ENCODE peak calls at places on chromosomes 1 and 21, in seven cellular contexts. C is HL-60, T is vagina, X is esophagus squamous epithelium, Y is H1, O is cardiac muscle cell, N is HCT116. B is an unnamed sample. For H3K27me3, the result is how much of the 10 kb centered on the place peaks cover.

GRCh38 chr1:185157599-185158469 is 867 bp downstream of the SWT1 start:
- DNase-seq in C (no peak), T (no peak), X (no peak), Y (no peak), O (peak), N (no peak), B (no peak)

GRCh38 chr1:244302889-244303609 is 148.7 kb downstream of the ADSS2 start:
- DNase-seq in C (no peak), T (no peak), X (no peak), Y (no peak), O (no peak), N (peak), B (no peak)

GRCh38 chr1:162319510-162320160 is 57.0 kb downstream of the SPATA46 start:
- DNase-seq in C (no peak), T (no peak), X (no peak), Y (no peak), O (no peak), N (no peak), B (no peak)

GRCh38 chr1:35666916-35667315 is 25.6 kb upstream of the PSMB2 start:
- DNase-seq in C (no peak), T (no peak), X (no peak), Y (no peak), O (no peak), N (no peak), B (no peak)

GRCh38 chr1:155064109-155064812 is 721 bp downstream of the EFNA4 start:
- DNase-seq in C (no peak), T (no peak), X (no peak), Y (no peak), O (peak), N (no peak), B (no peak)

GRCh38 chr1:44276901-44277300 is 63.6 kb downstream of the DMAP1 start:
- DNase-seq in C (no peak), T (no peak), X (no peak), Y (no peak), O (no peak), N (no peak), B (no peak)

GRCh38 chr1:6807782-6808181 is 22.5 kb downstream of the CAMTA1 start:
- DNase-seq in C (no peak), T (no peak), X (no peak), Y (no peak), O (no peak), N (no peak), B (no peak)

GRCh38 chr1:116825400-116825734 is 71.1 kb downstream of the CD2 start:
- DNase-seq in C (no peak), T (peak), X (no peak), Y (no peak), O (peak), N (no peak), B (no peak)

GRCh38 chr1:29541641-29542040 is 305.3 kb downstream of the PTPRU start:
- DNase-seq in C (no peak), T (no peak), X (no peak), Y (no peak), O (no peak), N (no peak), B (no peak)

GRCh38 chr1:209895709-209896108 is 42.3 kb upstream of the SYT14 start:
- DNase-seq in C (no peak), T (no peak), X (no peak), Y (no peak), O (no peak), N (no peak), B (no peak)

GRCh38 chr1:197774691-197775281 is 494 bp downstream of the DENND1B start:
- DNase-seq in C (no peak), T (no peak), X (no peak), Y (peak), O (peak), N (no peak), B (peak)

GRCh38 chr1:183544598-183545297 is 45.5 kb downstream of the NCF2 start:
- DNase-seq in C (no peak), T (no peak), X (no peak), Y (no peak), O (peak), N (no peak), B (no peak)

GRCh38 chr1:42933610-42934009 is 25.1 kb downstream of the SLC2A1 start:
- DNase-seq in C (no peak), T (no peak), X (no peak), Y (no peak), O (no peak), N (no peak), B (no peak)

GRCh38 chr1:108051625-108052382 is 86.8 kb upstream of the VAV3 start:
- DNase-seq in C (no peak), T (no peak), X (no peak), Y (no peak), O (peak), N (no peak), B (no peak)

GRCh38 chr1:15757575-15758401 is 807 bp upstream of the FBLIM1 start:
- DNase-seq in C (no peak), T (no peak), X (no peak), Y (peak), O (peak), N (no peak), B (no peak)

GRCh38 chr1:165383067-165383466 is 26.6 kb upstream of the LMX1A start:
- DNase-seq in C (no peak), T (peak), X (no peak), Y (no peak), O (no peak), N (no peak), B (no peak)

GRCh38 chr21:24025101-24025500 is 1582.2 kb downstream of the MRPL39 start:
- DNase-seq in C (no peak), T (no peak), X (no peak), Y (no peak), O (no peak), N (no peak), B (no peak)

GRCh38 chr21:21029159-21029558 is 30.9 kb downstream of the NCAM2 start:
- DNase-seq in C (peak), T (no peak), X (no peak), Y (no peak), O (no peak), N (no peak), B (no peak)

GRCh38 chr1:224696891-224697765 is 81.0 kb downstream of the CNIH3 start:
- DNase-seq in C (no peak), T (no peak), X (no peak), Y (no peak), O (no peak), N (no peak), B (no peak)

GRCh38 chr1:235009074-235009473 is 119.6 kb downstream of the TOMM20 start:
- DNase-seq in C (no peak), T (no peak), X (no peak), Y (no peak), O (no peak), N (no peak), B (no peak)

GRCh38 chr1:48107516-48107915 is 110.3 kb upstream of the TRABD2B start:
- DNase-seq in C (no peak), T (no peak), X (no peak), Y (no peak), O (no peak), N (no peak), B (no peak)

GRCh38 chr1:201850053-201850397 is 21.1 kb downstream of the IPO9 start:
- DNase-seq in C (no peak), T (no peak), X (no peak), Y (no peak), O (no peak), N (no peak), B (no peak)

GRCh38 chr1:172851077-172851476 is 192.2 kb downstream of the FASLG start:
- DNase-seq in C (no peak), T (no peak), X (no peak), Y (no peak), O (no peak), N (no peak), B (no peak)

GRCh38 chr1:145997156-145998023 is 1.0 kb upstream of the TXNIP start:
- DNase-seq in C (no peak), T (no peak), X (no peak), Y (no peak), O (no peak), N (no peak), B (peak)

GRCh38 chr21:45948576-45949141 is 32.9 kb upstream of the COL6A1 start:
- DNase-seq in C (no peak), T (no peak), X (no peak), Y (no peak), O (no peak), N (no peak), B (no peak)
- H3K27me3 ChIP-seq in C (under half), T (under half), X (under half), Y (under half), O (under half), N (under half), B (under half)

GRCh38 chr1:98386675-98387440 is 274.7 kb upstream of the SNX7 start:
- DNase-seq in C (no peak), T (no peak), X (no peak), Y (no peak), O (no peak), N (no peak), B (no peak)

GRCh38 chr1:98383341-98383740 is 278.2 kb upstream of the SNX7 start:
- DNase-seq in C (no peak), T (no peak), X (no peak), Y (no peak), O (no peak), N (no peak), B (no peak)

GRCh38 chr1:98387701-98388100 is 273.8 kb upstream of the SNX7 start:
- DNase-seq in C (no peak), T (no peak), X (no peak), Y (no peak), O (no peak), N (no peak), B (no peak)

GRCh38 chr1:98388431-98388830 is 273.1 kb upstream of the SNX7 start:
- DNase-seq in C (no peak), T (no peak), X (no peak), Y (no peak), O (no peak), N (no peak), B (no peak)

GRCh38 chr1:98385691-98386090 is 275.8 kb upstream of the SNX7 start:
- DNase-seq in C (no peak), T (no peak), X (no peak), Y (no peak), O (no peak), N (no peak), B (no peak)
- H3K27ac ChIP-seq in C (no peak), T (no peak), X (no peak), Y (no peak), O (no peak), N (no peak), B (no peak)

GRCh38 chr1:90722874-90723273 is 5.8 kb upstream of the BARHL2 start:
- DNase-seq in C (no peak), T (no peak), X (no peak), Y (no peak), O (no peak), N (no peak), B (no peak)

GRCh38 chr1:90725341-90725960 is 8.3 kb upstream of the BARHL2 start:
- DNase-seq in C (no peak), T (no peak), X (no peak), Y (peak), O (no peak), N (no peak), B (no peak)

GRCh38 chr1:90724926-90725325 is 7.8 kb upstream of the BARHL2 start:
- DNase-seq in C (no peak), T (no peak), X (no peak), Y (peak), O (no peak), N (no peak), B (no peak)

GRCh38 chr1:90724361-90724760 is 7.3 kb upstream of the BARHL2 start:
- DNase-seq in C (no peak), T (no peak), X (no peak), Y (peak), O (no peak), N (no peak), B (no peak)

DNA sequence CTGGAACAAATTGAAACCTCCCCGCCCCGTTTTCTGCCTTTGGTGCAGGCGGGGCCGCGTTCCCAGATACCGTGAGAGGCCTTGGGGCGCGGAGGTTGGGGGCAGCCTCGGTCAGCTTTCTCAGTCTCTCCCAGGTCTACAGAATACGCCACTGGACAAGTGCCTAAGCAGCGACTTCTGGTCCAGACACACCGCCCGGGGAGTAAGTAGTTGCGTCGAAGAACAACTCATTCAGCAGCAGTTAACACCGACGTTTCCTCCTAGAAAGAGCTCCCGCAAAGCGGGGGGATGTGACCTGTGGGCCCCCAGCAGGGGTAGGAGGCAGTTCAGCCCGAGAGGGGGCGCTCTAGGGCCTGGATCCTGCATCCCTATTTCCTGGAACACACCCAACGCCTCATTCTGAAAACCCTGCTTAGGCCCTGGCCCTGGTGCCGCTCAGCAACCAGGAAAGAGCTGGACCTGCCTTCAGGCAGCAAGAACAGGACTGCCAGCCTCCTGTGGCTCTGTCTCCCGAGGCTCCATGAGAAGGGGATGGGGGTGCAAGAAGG is 6.5 kb upstream of the BARHL2 start:
- DNase-seq in C (no peak), T (no peak), X (no peak), Y (peak), O (no peak), N (no peak), B (no peak)
- TF ChIP-seq CTCF in C (no peak), T (no peak), X (no peak), Y (peak), O (peak), N (no peak), B (no peak)

GRCh38 chr21:44636209-44637017 is 743 bp upstream of the KRTAP10-10 start:
- DNase-seq in C (no peak), T (peak), X (no peak), Y (no peak), O (no peak), N (no peak), B (no peak)

GRCh38 chr21:44630440-44630839 is 3.5 kb downstream of the KRTAP10-9 start:
- DNase-seq in C (no peak), T (no peak), X (no peak), Y (no peak), O (no peak), N (no peak), B (no peak)

GRCh38 chr21:44637018-44637850 is at the start of gene KRTAP10-10:
- DNase-seq in C (no peak), T (peak), X (no peak), Y (no peak), O (no peak), N (no peak), B (no peak)

GRCh38 chr21:44628707-44629391 is 2.0 kb downstream of the KRTAP10-9 start:
- DNase-seq in C (no peak), T (no peak), X (no peak), Y (no peak), O (peak), N (no peak), B (no peak)

GRCh38 chr21:44632067-44632466 is 5.1 kb upstream of the KRTAP10-10 start:
- DNase-seq in C (no peak), T (no peak), X (no peak), Y (no peak), O (no peak), N (no peak), B (no peak)
- H3K27me3 ChIP-seq in C (under half), T (under half), X (under half), Y (under half), O (under half), N (under half), B (under half)

GRCh38 chr1:61223140-61223539 is 140.8 kb downstream of the NFIA start:
- DNase-seq in C (no peak), T (no peak), X (no peak), Y (no peak), O (no peak), N (no peak), B (no peak)
- H3K27ac ChIP-seq in C (no peak), T (no peak), X (no peak), Y (no peak), O (no peak), N (no peak), B (no peak)

DNA sequence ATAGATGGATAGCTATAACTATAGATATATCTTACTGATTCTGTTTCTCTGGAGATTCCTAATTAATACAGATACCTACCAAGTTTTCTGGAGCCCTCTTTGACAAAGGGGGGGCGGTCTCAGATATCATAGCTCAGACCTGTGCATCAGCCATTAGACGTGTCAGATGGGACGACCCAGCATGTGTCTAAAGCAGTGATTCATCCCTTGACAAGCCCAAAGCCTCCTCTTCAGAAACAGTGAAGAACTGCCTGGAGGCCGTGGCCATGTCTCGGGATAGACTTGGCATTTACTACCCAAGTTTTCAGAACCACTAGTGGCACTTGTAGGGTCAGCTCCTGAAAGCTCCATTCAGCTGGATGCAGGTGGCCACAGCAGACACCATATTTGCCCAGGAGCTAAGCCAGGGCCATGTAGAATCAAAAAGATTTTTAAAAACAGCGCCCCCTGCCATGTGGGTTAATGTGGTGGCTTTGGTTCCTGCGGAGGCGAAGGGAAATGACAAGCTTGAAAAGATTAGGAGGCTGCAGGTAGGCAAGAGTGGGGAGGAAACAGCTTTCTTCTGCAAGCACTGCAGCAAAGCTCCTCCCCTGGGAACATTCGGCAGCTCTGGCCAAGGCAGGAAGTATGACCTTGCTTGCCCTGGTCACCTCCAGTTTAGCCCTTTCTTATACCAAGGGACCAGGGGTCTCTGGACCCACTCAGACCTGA is 82.2 kb downstream of the FBXO2 start:
- DNase-seq in C (no peak), T (no peak), X (no peak), Y (peak), O (peak), N (peak), B (no peak)
- TF ChIP-seq CTCF in C (no peak), T (no peak), X (no peak), Y (peak), O (no peak), N (peak), B (no peak)

B was measured in CD4-positive, alpha-beta T cell.